ENCODE peak calls at places on chromosomes 4 and X, in five cellular contexts. A is IMR-90, C is SK-N-SH, V is K562, W is GM12878. T is an unnamed sample.
A peak's percentile ranks its signal among the peaks of the same experiment; 100 is the strongest.

GRCh38 chr4:36432556-36432955 is 151.1 kb downstream of the DTHD1 start:
- DNase-seq in V (no peak), A (no peak), W (no peak), C (no peak), T (no peak)

GRCh38 chr4:121778991-121779628 is 14.1 kb upstream of the SMIM43 start:
- DNase-seq in A (peak; percentile 80), W (no peak), V (no peak), C (no peak), T (no peak)

GRCh38 chrX:40076750-40077149 is 21.0 kb downstream of the BCOR start:
- DNase-seq in V (no peak), A (no peak), C (no peak), W (no peak), T (no peak)

GRCh38 chr4:6703786-6704185 is 5.9 kb downstream of the MRFAP1L1 start:
- DNase-seq in V (no peak), A (peak; percentile 33), C (no peak), W (no peak), T (no peak)

GRCh38 chrX:108735087-108735679 is 1.2 kb downstream of the IRS4 start:
- DNase-seq in W (no peak), C (peak; percentile 32), V (no peak), A (no peak), T (peak; percentile 49)

GRCh38 chr4:10115657-10116624 is 658 bp downstream of the WDR1 start:
- DNase-seq in A (no peak), C (peak; percentile 74), W (peak; percentile 23), V (peak; percentile 83), T (peak; percentile 52)

GRCh38 chr4:2469192-2469984 is 482 bp downstream of the RNF4 start:
- DNase-seq in V (peak; percentile 70), C (peak; percentile 72), W (no peak), A (peak; percentile 25), T (peak; percentile 32)

GRCh38 chr4:180695851-180696250 is 1547.4 kb upstream of the TENM3 start:
- DNase-seq in W (no peak), C (no peak), V (no peak), A (peak; percentile 97), T (no peak)

GRCh38 chr4:102429553-102429952 is 71.6 kb upstream of the NFKB1 start:
- DNase-seq in V (no peak), A (peak; percentile 75), W (no peak), C (no peak), T (peak; percentile 90)

GRCh38 chr4:108031427-108032083 is 41.9 kb downstream of the HADH start:
- DNase-seq in V (no peak), A (peak; percentile 20), C (no peak), W (no peak), T (no peak)

GRCh38 chr4:118772149-118773081 is 63.5 kb downstream of the SEC24D start:
- DNase-seq in C (no peak), W (no peak), A (peak; percentile 70), V (peak; percentile 44), T (peak; percentile 15)

GRCh38 chr4:54941994-54942552 is 183.3 kb downstream of the KDR start:
- DNase-seq in W (no peak), V (no peak), C (no peak), A (no peak), T (no peak)

GRCh38 chrX:103464071-103464773 is 55.1 kb downstream of the RAB40A start:
- DNase-seq in C (peak; percentile 37), V (peak; percentile 34), W (no peak), A (peak; percentile 47), T (peak; percentile 54)

GRCh38 chr4:128333309-128334006 is 45.8 kb upstream of the PGRMC2 start:
- DNase-seq in A (no peak), V (no peak), C (no peak), W (no peak), T (no peak)

GRCh38 chr4:140233811-140234696 is 80.1 kb upstream of the MAML3 start:
- DNase-seq in V (no peak), C (no peak), A (peak; percentile 90), W (no peak), T (no peak)

GRCh38 chr4:37928896-37929537 is 31.2 kb upstream of the PTTG2 start:
- DNase-seq in W (no peak), C (no peak), A (no peak), V (no peak), T (no peak)

GRCh38 chr4:144647095-144647959 is 1.4 kb downstream of the HHIP start:
- DNase-seq in W (no peak), C (peak; percentile 10), A (peak; percentile 51), V (peak; percentile 40), T (no peak)

GRCh38 chr4:6834867-6835266 is 52.3 kb downstream of the KIAA0232 start:
- DNase-seq in A (peak; percentile 12), W (no peak), C (no peak), V (no peak), T (no peak)

GRCh38 chr4:156829194-156829593 is 142.4 kb downstream of the PDGFC start:
- DNase-seq in W (no peak), A (peak; percentile 29), V (no peak), C (no peak), T (no peak)

GRCh38 chr4:151206241-151207005 is 70.5 kb upstream of the PRSS48 start:
- DNase-seq in A (no peak), V (no peak), W (no peak), C (no peak), T (no peak)

GRCh38 chr4:51885371-51885770 is 42.4 kb downstream of the DCUN1D4 start:
- DNase-seq in W (no peak), A (peak; percentile 28), C (peak; percentile 21), V (peak; percentile 22), T (peak; percentile 13)

GRCh38 chr4:8647094-8647570 is 54.6 kb downstream of the CPZ start:
- DNase-seq in V (no peak), A (no peak), W (no peak), C (no peak), T (no peak)

GRCh38 chr4:117429506-117429905 is 344.1 kb upstream of the TRAM1L1 start:
- DNase-seq in A (no peak), W (no peak), V (no peak), C (no peak), T (no peak)

GRCh38 chr4:55012363-55013255 is 112.8 kb downstream of the KDR start:
- DNase-seq in W (no peak), V (no peak), A (no peak), C (no peak), T (no peak)

GRCh38 chr4:152109585-152110509 is 349.0 kb upstream of the GATB start:
- DNase-seq in V (no peak), A (peak; percentile 16), C (no peak), W (no peak), T (no peak)

GRCh38 chr4:16532240-16532990 is 306.1 kb upstream of the TAPT1 start:
- DNase-seq in W (no peak), V (no peak), A (peak; percentile 91), C (no peak), T (no peak)

GRCh38 chr4:67521506-67521905 is 23.8 kb downstream of the CENPC start:
- DNase-seq in W (no peak), V (no peak), A (no peak), C (no peak), T (no peak)
- TF ChIP-seq RAD21 in W (no peak), V (no peak), A (no peak), C (no peak), T (no peak)

GRCh38 chr4:139208404-139208945 is 31.5 kb upstream of the ELF2 start:
- DNase-seq in V (no peak), W (no peak), A (peak; percentile 91), C (no peak), T (no peak)

GRCh38 chr4:139209470-139210063 is 32.5 kb upstream of the ELF2 start:
- DNase-seq in W (no peak), C (no peak), A (no peak), V (no peak), T (no peak)

GRCh38 chr4:139219450-139220055 is 42.5 kb upstream of the ELF2 start:
- DNase-seq in V (no peak), W (no peak), A (no peak), C (no peak), T (no peak)

GRCh38 chr4:139210486-139210885 is 33.5 kb upstream of the ELF2 start:
- DNase-seq in W (no peak), V (no peak), C (no peak), A (no peak), T (no peak)

DNA sequence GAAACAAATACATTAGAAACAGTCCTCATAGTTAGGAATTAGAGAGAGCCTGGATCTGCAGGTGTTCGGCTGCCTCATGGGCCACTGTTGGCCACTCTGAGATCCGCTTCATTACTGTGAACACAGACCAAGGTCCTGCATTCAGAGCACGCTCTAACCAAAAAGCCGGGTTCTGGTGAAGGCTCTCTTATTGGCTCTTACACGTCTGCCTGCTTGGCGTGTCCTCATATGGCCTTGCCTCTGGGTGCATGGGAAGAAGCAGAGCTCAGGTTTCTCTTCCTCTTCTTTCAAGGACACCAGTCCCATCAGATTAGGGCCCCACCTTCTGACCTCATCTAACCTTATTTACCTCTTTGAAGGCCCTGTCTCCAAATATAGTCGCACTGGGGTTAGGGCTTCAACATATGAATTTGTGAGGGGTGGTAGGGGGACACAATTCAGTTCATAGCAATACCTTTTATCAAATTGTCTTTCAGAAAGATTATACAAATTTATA is 37.1 kb upstream of the ELF2 start:
- DNase-seq in V (peak; percentile 70), A (no peak), W (peak; percentile 65), C (no peak), T (no peak)
- TF ChIP-seq RCOR1 in V (peak; percentile 89), A (no peak), W (no peak), C (no peak), T (no peak)

GRCh38 chr4:158769175-158769831 is 477 bp downstream of the FNIP2 start:
- DNase-seq in A (no peak), V (peak; percentile 61), C (no peak), W (no peak), T (no peak)
- TF ChIP-seq RAD21 in A (no peak), V (no peak), C (no peak), W (no peak), T (no peak)

GRCh38 chrX:646796-647195 is 16.2 kb downstream of the SHOX start:
- DNase-seq in V (no peak), W (no peak), C (no peak), A (no peak), T (no peak)
- TF ChIP-seq RCOR1 in V (no peak), W (no peak), C (no peak), A (no peak), T (no peak)

T was measured in A549.